ENCODE peak calls at places on chromosomes 13 and 19, in ten cellular contexts. Z, Q, W, A, R, J, U, K, T and H are unnamed samples.

GRCh38 chr13:106083620-106084350 is 451.7 kb downstream of the EFNB2 start:
- DNase-seq in Z (no peak), Q (peak), W (peak), A (no peak), R (peak), J (peak), U (peak), K (peak), T (no peak), H (no peak)

GRCh38 chr19:28558783-28559182 is 654.2 kb downstream of the UQCRFS1 start:
- DNase-seq in Z (no peak), Q (no peak), W (no peak), A (no peak), R (no peak), J (no peak), U (no peak), K (no peak), T (no peak), H (no peak)

GRCh38 chr19:3590991-3591659 is 5.8 kb downstream of the GIPC3 start:
- DNase-seq in Z (no peak), Q (no peak), W (no peak), A (no peak), R (no peak), J (no peak), U (no peak), K (no peak), T (no peak), H (no peak)

GRCh38 chr19:2775556-2776430 is 7.3 kb downstream of the SGTA start:
- DNase-seq in Z (peak), Q (peak), W (peak), A (peak), R (peak), J (no peak), U (peak), K (no peak), T (no peak), H (no peak)

GRCh38 chr13:103303078-103303651 is 236.9 kb upstream of the SLC10A2 start:
- DNase-seq in Z (no peak), Q (no peak), W (no peak), A (no peak), R (no peak), J (no peak), U (no peak), K (no peak), T (no peak), H (no peak)

GRCh38 chr19:8877854-8878705 is 45.9 kb downstream of the MBD3L1 start:
- DNase-seq in Z (no peak), Q (no peak), W (no peak), A (no peak), R (no peak), J (peak), U (no peak), K (no peak), T (no peak), H (no peak)

GRCh38 chr19:56806639-56807038 is 33.9 kb downstream of the PEG3 start:
- DNase-seq in Z (no peak), Q (no peak), W (no peak), A (no peak), R (no peak), J (no peak), U (no peak), K (no peak), T (no peak), H (no peak)

GRCh38 chr13:111629933-111630332 is 309.5 kb downstream of the TEX29 start:
- DNase-seq in Z (no peak), Q (no peak), W (no peak), A (no peak), R (no peak), J (no peak), U (no peak), K (no peak), T (no peak), H (no peak)

GRCh38 chr19:30870861-30871260 is 478.4 kb downstream of the TSHZ3 start:
- DNase-seq in Z (no peak), Q (no peak), W (no peak), A (no peak), R (no peak), J (no peak), U (no peak), K (peak), T (no peak), H (no peak)

GRCh38 chr13:72804301-72804700 is 22.4 kb downstream of the PIBF1 start:
- DNase-seq in Z (no peak), Q (no peak), W (no peak), A (no peak), R (no peak), J (no peak), U (no peak), K (no peak), T (no peak), H (no peak)

GRCh38 chr19:3507371-3508120 is 1.4 kb downstream of the FZR1 start:
- DNase-seq in Z (no peak), Q (peak), W (peak), A (no peak), R (peak), J (peak), U (no peak), K (no peak), T (no peak), H (no peak)

GRCh38 chr19:44176590-44176989 is 11.7 kb downstream of the ZNF226 start:
- DNase-seq in Z (no peak), Q (no peak), W (peak), A (no peak), R (no peak), J (no peak), U (no peak), K (no peak), T (no peak), H (no peak)

DNA sequence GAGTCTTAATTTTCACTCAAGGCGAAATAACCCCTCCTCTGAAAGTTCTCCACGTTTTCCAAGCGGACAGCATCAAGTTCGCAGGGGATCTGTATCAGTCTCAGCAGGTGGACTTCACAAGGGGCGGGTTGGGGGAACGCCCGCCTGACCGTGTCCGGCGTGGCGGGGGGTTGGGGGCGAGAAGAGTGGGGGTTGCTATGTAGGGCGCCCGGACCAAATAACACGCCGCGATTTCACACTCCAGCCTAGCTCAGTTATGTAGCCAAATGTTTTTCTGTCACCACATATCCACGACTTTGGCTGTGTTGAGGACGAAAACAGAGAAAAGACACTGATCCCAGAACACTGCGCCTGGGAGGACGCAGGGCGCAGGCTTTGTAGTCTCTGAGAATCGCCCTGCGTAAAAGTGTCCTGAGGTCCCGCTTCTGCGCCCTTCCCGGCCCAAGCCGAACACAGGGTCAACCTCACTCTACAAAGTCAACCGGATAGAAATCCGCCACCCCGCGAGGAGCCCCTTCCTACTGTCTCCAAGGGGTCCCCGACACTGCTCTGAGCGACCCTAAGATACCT is 541 bp downstream of the RUBCNL start:
- DNase-seq in Z (no peak), Q (no peak), W (no peak), A (no peak), R (peak), J (no peak), U (no peak), K (no peak), T (no peak), H (no peak)
- H3K27ac ChIP-seq in Z (peak), Q (peak), W (no peak), A (no peak), R (peak), J (no peak), U (no peak), K (no peak), T (no peak), H (no peak)

GRCh38 chr19:6838062-6838655 is 49.2 kb upstream of the ADGRE1 start:
- DNase-seq in Z (no peak), Q (no peak), W (no peak), A (no peak), R (no peak), J (no peak), U (no peak), K (no peak), T (no peak), H (no peak)
- H3K27ac ChIP-seq in Z (no peak), Q (no peak), W (no peak), A (no peak), R (no peak), J (no peak), U (no peak), K (no peak), T (no peak), H (no peak)

GRCh38 chr13:46580362-46580839 is 27.4 kb downstream of the LRCH1 start:
- DNase-seq in Z (no peak), Q (no peak), W (no peak), A (no peak), R (no peak), J (no peak), U (no peak), K (no peak), T (no peak), H (no peak)

GRCh38 chr13:46577656-46578589 is 25.0 kb downstream of the LRCH1 start:
- DNase-seq in Z (no peak), Q (no peak), W (peak), A (no peak), R (no peak), J (no peak), U (peak), K (no peak), T (no peak), H (no peak)

GRCh38 chr13:46575843-46576242 is 22.9 kb downstream of the LRCH1 start:
- DNase-seq in Z (no peak), Q (no peak), W (peak), A (no peak), R (no peak), J (peak), U (peak), K (peak), T (no peak), H (no peak)

GRCh38 chr13:46575321-46575721 is 22.4 kb downstream of the LRCH1 start:
- DNase-seq in Z (no peak), Q (no peak), W (peak), A (no peak), R (no peak), J (no peak), U (peak), K (no peak), T (peak), H (no peak)

DNA sequence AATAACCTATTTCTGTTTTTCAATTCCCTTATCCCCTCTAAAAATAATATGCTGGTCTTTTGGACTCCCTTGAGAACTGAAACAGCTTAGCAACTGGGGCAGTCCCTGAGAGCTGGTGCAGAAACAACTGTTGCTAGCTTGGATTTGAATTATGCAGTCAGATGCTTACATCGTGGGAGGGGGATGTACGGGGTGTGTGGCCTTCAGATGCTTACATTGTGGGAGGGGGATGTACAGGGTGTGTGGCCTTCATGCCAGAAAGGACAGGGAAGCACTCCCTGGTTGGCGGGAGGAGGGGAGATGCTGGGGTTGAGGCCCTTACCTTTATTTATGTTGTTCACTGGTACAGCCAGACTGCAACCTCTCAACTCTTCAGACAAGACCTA is 25.6 kb downstream of the LRCH1 start:
- DNase-seq in Z (no peak), Q (no peak), W (no peak), A (no peak), R (no peak), J (no peak), U (no peak), K (no peak), T (no peak), H (no peak)
- H3K27ac ChIP-seq in Z (peak), Q (no peak), W (no peak), A (no peak), R (no peak), J (no peak), U (no peak), K (no peak), T (no peak), H (no peak)

GRCh38 chr13:24649685-24650038 is 30.5 kb upstream of the ATP12A start:
- DNase-seq in Z (no peak), Q (no peak), W (no peak), A (no peak), R (no peak), J (no peak), U (no peak), K (no peak), T (no peak), H (no peak)

GRCh38 chr13:24650157-24650556 is 30.1 kb upstream of the ATP12A start:
- DNase-seq in Z (no peak), Q (no peak), W (peak), A (no peak), R (no peak), J (no peak), U (peak), K (no peak), T (no peak), H (no peak)

GRCh38 chr13:24651718-24652345 is 28.4 kb upstream of the ATP12A start:
- DNase-seq in Z (no peak), Q (peak), W (no peak), A (no peak), R (peak), J (peak), U (no peak), K (no peak), T (no peak), H (peak)

GRCh38 chr13:24648983-24649684 is 31.1 kb upstream of the ATP12A start:
- DNase-seq in Z (no peak), Q (no peak), W (no peak), A (no peak), R (no peak), J (no peak), U (no peak), K (no peak), T (no peak), H (no peak)

GRCh38 chr13:24648271-24648670 is 31.9 kb upstream of the ATP12A start:
- DNase-seq in Z (no peak), Q (no peak), W (no peak), A (no peak), R (no peak), J (no peak), U (no peak), K (no peak), T (no peak), H (no peak)
- H3K27ac ChIP-seq in Z (no peak), Q (no peak), W (no peak), A (no peak), R (no peak), J (no peak), U (no peak), K (no peak), T (no peak), H (no peak)

DNA sequence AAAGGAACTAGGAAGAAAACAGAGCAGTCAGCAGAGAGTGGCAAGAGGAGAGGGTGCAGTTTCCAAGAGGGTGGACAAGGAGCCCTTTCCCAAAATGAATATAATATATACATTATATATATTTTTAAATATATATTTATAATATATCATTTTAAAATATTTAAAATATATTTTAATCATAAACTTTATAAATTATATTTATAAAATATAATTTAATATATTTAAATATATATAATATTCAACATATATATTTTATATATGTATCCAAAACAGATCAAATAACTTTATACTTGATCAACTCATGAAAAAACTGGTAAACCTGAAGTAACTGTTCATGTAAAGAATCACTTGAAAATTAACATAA is 328.6 kb downstream of the MYO16 start:
- DNase-seq in Z (no peak), Q (no peak), W (no peak), A (no peak), R (no peak), J (no peak), U (no peak), K (no peak), T (no peak), H (no peak)
- H3K27ac ChIP-seq in Z (no peak), Q (no peak), W (peak), A (no peak), R (no peak), J (peak), U (peak), K (peak), T (peak), H (peak)

DNA sequence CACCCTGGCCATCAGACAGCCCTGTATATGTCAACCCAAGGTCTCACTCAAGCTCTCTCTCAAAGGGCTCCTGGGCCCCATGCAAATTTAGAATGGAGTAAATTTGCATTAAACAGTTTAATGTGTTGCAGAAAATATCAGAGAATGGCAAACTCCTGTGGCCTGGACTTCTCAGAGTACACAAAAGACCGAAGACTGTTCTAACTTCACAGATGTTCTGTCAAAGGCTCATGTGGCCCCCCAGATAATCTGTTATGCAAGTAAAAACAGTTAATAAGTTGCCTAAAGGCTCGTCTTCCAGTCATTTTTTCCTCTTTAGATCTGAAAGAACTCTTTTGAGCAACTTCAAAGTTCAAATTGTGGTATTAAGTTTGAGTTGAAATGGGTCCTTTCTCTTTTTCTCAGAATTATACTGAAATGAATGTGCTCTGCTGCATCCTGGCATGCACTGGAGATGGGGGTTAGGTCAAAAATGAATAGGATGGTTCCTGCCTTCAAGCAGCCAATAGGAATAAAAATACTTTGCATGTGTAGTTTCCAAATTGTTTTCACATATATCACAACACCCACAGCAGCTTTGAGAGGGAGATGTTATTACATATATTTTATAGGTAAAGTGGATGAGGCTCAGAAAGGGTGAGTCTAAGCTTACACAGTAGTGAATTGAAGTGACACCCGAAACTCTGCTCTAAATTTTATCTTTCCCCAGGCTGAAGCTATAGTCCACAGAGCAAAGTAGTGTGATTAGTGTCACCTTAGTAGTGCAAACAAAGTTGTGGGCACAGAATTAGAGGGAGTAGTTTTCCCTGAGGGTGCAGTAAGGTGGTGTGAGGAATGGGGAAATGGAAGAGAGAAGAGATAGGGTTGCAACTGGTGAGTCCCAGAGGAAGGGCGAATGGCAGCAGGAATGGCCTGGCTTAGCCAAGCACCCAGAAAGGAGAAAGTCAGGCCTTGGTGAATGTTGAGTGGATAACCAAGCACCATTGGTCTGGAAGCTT is 205.0 kb upstream of the RFC3 start:
- DNase-seq in Z (no peak), Q (no peak), W (no peak), A (no peak), R (no peak), J (no peak), U (no peak), K (no peak), T (no peak), H (no peak)
- H3K27ac ChIP-seq in Z (no peak), Q (no peak), W (no peak), A (no peak), R (no peak), J (no peak), U (no peak), K (no peak), T (peak), H (no peak)

GRCh38 chr13:101623469-101624209 is 171.2 kb downstream of the ITGBL1 start:
- DNase-seq in Z (no peak), Q (no peak), W (peak), A (no peak), R (no peak), J (peak), U (no peak), K (peak), T (no peak), H (no peak)
- H3K27ac ChIP-seq in Z (peak), Q (peak), W (peak), A (peak), R (peak), J (peak), U (no peak), K (no peak), T (no peak), H (no peak)

GRCh38 chr19:40804783-40805242 is 5.8 kb downstream of the EGLN2 start:
- DNase-seq in Z (no peak), Q (peak), W (no peak), A (peak), R (no peak), J (no peak), U (no peak), K (no peak), T (no peak), H (no peak)

GRCh38 chr19:40802300-40803169 is 3.5 kb downstream of the EGLN2 start:
- DNase-seq in Z (no peak), Q (peak), W (no peak), A (peak), R (peak), J (no peak), U (no peak), K (no peak), T (no peak), H (no peak)

GRCh38 chr19:40805258-40805868 is 6.4 kb downstream of the EGLN2 start:
- DNase-seq in Z (no peak), Q (peak), W (no peak), A (no peak), R (no peak), J (no peak), U (no peak), K (no peak), T (no peak), H (no peak)

GRCh38 chr19:40803170-40803856 is 4.3 kb downstream of the EGLN2 start:
- DNase-seq in Z (no peak), Q (no peak), W (no peak), A (no peak), R (no peak), J (no peak), U (no peak), K (no peak), T (no peak), H (no peak)

GRCh38 chr19:40803857-40804782 is 5.1 kb downstream of the EGLN2 start:
- DNase-seq in Z (no peak), Q (peak), W (no peak), A (peak), R (peak), J (peak), U (no peak), K (no peak), T (no peak), H (no peak)
- H3K27ac ChIP-seq in Z (peak), Q (peak), W (no peak), A (peak), R (peak), J (no peak), U (no peak), K (peak), T (peak), H (no peak)

GRCh38 chr13:83881917-83882625 is at the start of gene SLITRK1:
- DNase-seq in Z (peak), Q (no peak), W (peak), A (peak), R (no peak), J (no peak), U (peak), K (peak), T (peak), H (no peak)
- H3K27ac ChIP-seq in Z (peak), Q (no peak), W (no peak), A (no peak), R (no peak), J (no peak), U (no peak), K (no peak), T (no peak), H (no peak)